ENCODE peak calls at places on chromosomes 12 and 14, in seven cellular contexts. K, N, I, X, Y, A and V are unnamed samples.

GRCh38 chr12:89051065-89051677 is 301.1 kb downstream of the DUSP6 start:
- DNase-seq in K (peak; percentile 64), N (peak; percentile 64), I (peak; percentile 47), X (peak; percentile 9), Y (peak; percentile 58), A (peak; percentile 89), V (no peak)

GRCh38 chr12:92989715-92990484 is 60.8 kb upstream of the EEA1 start:
- DNase-seq in K (no peak), N (no peak), I (no peak), X (no peak), Y (no peak), A (no peak), V (no peak)

GRCh38 chr12:57745485-57745881 is 644 bp downstream of the TSPAN31 start:
- DNase-seq in K (no peak), N (no peak), I (no peak), X (no peak), Y (no peak), A (no peak), V (no peak)

GRCh38 chr12:58814036-58814435 is 106.3 kb downstream of the LRIG3 start:
- DNase-seq in K (no peak), N (no peak), I (no peak), X (no peak), Y (peak; percentile 56), A (no peak), V (no peak)

GRCh38 chr12:132455565-132455964 is 34.4 kb upstream of the FBRSL1 start:
- DNase-seq in K (no peak), N (no peak), I (no peak), X (no peak), Y (no peak), A (no peak), V (no peak)

GRCh38 chr12:124927325-124928094 is 13.1 kb upstream of the UBC start:
- DNase-seq in K (peak; percentile 84), N (peak; percentile 87), I (peak; percentile 85), X (peak; percentile 98), Y (peak; percentile 76), A (peak; percentile 86), V (peak; percentile 96)

GRCh38 chr14:103094406-103095209 is at the start of gene EXOC3L4:
- DNase-seq in K (no peak), N (no peak), I (no peak), X (no peak), Y (no peak), A (no peak), V (no peak)

GRCh38 chr12:15505616-15506015 is 183.3 kb downstream of the PTPRO start:
- DNase-seq in K (no peak), N (no peak), I (no peak), X (no peak), Y (no peak), A (no peak), V (no peak)

GRCh38 chr14:33686218-33686617 is 264.7 kb downstream of the EGLN3 start:
- DNase-seq in K (peak; percentile 85), N (peak; percentile 84), I (no peak), X (no peak), Y (peak; percentile 88), A (peak; percentile 47), V (no peak)

DNA sequence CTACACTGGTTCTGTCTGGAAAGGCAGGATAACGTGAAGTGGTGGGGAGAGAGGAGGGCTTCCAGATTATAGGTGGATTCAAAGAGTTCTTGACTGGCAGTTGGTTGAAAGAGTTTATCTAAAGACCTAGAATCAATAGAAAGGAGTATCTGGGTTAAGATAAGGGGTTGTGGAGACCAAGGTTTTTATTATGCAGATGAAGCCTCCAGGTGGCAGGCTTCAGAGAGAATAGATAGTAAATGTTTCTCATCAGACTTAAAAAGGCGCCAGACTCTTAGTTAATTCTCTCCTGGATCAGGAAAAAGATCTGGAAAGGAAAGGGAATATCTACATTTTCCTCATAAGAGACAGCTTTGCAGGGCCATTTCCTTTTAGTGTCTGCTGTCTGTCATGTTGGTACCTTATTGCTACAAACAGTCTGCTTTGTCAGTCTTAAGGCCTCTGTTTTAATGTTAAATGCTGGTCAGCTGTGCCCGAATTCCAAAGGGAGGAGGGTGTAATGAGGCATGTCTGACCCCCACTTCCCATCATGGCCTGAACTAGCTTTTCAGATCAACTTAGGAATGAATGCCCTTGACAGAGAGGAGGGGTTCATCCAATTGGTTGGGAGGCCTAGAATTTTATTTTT is 401.3 kb downstream of the FUT8 start:
- DNase-seq in K (no peak), N (no peak), I (no peak), X (no peak), Y (no peak), A (no peak), V (no peak)
- TF ChIP-seq CTCF in K (no peak), N (no peak), I (peak; percentile 12), X (no peak), Y (no peak), A (no peak), V (no peak)

GRCh38 chr14:105107781-105108515 is 42.7 kb upstream of the GPR132 start:
- DNase-seq in K (no peak), N (no peak), I (no peak), X (no peak), Y (no peak), A (no peak), V (no peak)
- TF ChIP-seq CTCF in K (no peak), N (no peak), I (no peak), X (no peak), Y (no peak), A (no peak), V (no peak)

GRCh38 chr14:69582829-69583228 is 8.2 kb upstream of the CCDC177 start:
- DNase-seq in K (no peak), N (no peak), I (no peak), X (no peak), Y (no peak), A (no peak), V (no peak)

GRCh38 chr14:69581316-69581935 is 6.8 kb upstream of the CCDC177 start:
- DNase-seq in K (no peak), N (no peak), I (no peak), X (no peak), Y (no peak), A (no peak), V (no peak)

GRCh38 chr14:69582207-69582606 is 7.5 kb upstream of the CCDC177 start:
- DNase-seq in K (no peak), N (no peak), I (no peak), X (no peak), Y (peak; percentile 19), A (peak; percentile 44), V (no peak)

GRCh38 chr14:69579476-69579875 is 4.8 kb upstream of the CCDC177 start:
- DNase-seq in K (no peak), N (no peak), I (no peak), X (no peak), Y (no peak), A (no peak), V (no peak)

GRCh38 chr14:69580009-69580577 is 5.4 kb upstream of the CCDC177 start:
- DNase-seq in K (peak; percentile 53), N (peak; percentile 83), I (peak; percentile 57), X (peak; percentile 39), Y (peak; percentile 74), A (peak; percentile 96), V (peak; percentile 44)
- TF ChIP-seq CTCF in K (peak; percentile 26), N (peak; percentile 47), I (peak; percentile 76), X (peak; percentile 61), Y (peak; percentile 76), A (peak; percentile 89), V (peak; percentile 53)

DNA sequence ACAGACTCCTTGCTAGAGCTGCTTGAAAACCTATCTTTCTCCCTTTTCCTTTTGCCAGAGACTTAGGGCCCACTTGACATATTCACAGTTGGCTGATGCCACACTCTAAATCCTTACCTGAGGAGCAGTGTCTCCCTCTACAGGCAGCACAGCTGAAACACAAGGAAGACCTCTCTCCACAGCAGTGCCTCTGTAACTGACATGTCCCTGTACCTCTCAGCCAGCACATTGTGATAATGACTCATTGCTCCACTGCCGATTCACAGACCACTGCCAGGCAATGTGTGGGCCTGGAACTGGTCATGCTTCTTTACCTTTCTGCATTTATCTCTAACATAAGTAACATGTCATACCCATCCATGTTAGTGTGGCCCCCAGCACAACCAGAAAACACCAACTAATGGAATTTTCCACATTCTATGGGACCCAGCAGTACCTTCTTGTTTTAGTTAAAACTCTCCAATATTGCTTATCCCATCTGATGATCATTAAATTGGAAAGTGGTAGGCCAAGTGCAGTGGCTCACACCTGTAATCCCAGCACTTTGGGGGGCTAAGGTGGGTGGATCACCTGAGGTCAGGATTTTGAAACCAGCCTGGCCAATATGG is 56.5 kb downstream of the GTF2A1 start:
- DNase-seq in K (peak; percentile 57), N (peak; percentile 85), I (peak; percentile 75), X (peak; percentile 38), Y (peak; percentile 85), A (peak; percentile 86), V (peak; percentile 60)
- TF ChIP-seq CTCF in K (peak; percentile 14), N (peak; percentile 91), I (peak; percentile 83), X (peak; percentile 69), Y (peak; percentile 84), A (peak; percentile 87), V (peak; percentile 73)

DNA sequence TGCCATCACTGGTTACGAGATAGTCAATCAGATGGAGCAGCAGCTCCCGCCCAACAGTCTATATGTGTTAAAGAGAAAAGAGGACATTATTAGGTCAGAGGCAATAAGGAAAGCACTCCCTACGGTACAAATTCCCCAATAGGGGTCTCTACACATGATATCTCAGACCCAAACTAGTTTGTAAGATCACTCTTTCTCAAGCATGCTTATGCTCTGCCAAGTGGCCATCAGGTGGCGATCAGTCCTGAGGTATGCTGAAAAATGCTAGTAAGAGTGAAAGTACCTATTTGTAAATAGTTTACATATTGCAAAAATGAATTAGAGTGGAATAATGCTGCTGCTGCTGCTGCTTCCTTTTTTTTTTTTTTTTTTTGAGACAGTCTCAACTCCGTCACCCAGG is 61.1 kb downstream of the CPM start:
- DNase-seq in K (no peak), N (no peak), I (peak; percentile 67), X (no peak), Y (no peak), A (peak; percentile 77), V (no peak)
- TF ChIP-seq CTCF in K (no peak), N (peak; percentile 45), I (peak; percentile 84), X (peak; percentile 45), Y (peak; percentile 60), A (peak; percentile 75), V (no peak)

GRCh38 chr12:11228268-11228879 is 41.1 kb downstream of the PRB3 start:
- DNase-seq in K (peak; percentile 54), N (peak; percentile 39), I (peak; percentile 45), X (peak; percentile 53), Y (peak; percentile 19), A (peak; percentile 83), V (peak; percentile 65)
- TF ChIP-seq CTCF in K (no peak), N (peak; percentile 93), I (peak; percentile 79), X (peak; percentile 92), Y (peak; percentile 75), A (peak; percentile 94), V (peak; percentile 72)